ENCODE peak calls at places on chromosomes 1 and 21, in six cellular contexts. Q is NCI-H2029 treated with DMSO at 0.1 percent for 48 hours; O is fibroblast of lung; G is LHCN-M2; N is endothelial cell; C is naive thymus-derived CD8-positive, alpha-beta T cell. T is an unnamed sample.

GRCh38 chr1:204692852-204693356 is 7.4 kb upstream of the LRRN2 start:
- DNase-seq in Q (no peak), O (no peak), G (no peak), N (no peak), C (no peak), T (no peak)

GRCh38 chr21:29610960-29611359 is 312.2 kb downstream of the BACH1 start:
- DNase-seq in Q (no peak), O (no peak), G (peak; percentile 31), N (no peak), C (no peak), T (no peak)

GRCh38 chr1:9437931-9438330 is 101.3 kb upstream of the SLC25A33 start:
- DNase-seq in Q (no peak), O (peak; percentile 67), G (peak; percentile 70), N (no peak), C (no peak), T (peak; percentile 53)

GRCh38 chr1:162587347-162587746 is 25.8 kb downstream of the UAP1 start:
- DNase-seq in Q (peak; percentile 90), O (no peak), G (peak; percentile 14), N (no peak), C (no peak), T (no peak)

GRCh38 chr1:33378976-33379375 is 51.9 kb downstream of the PHC2 start:
- DNase-seq in Q (no peak), O (no peak), G (peak; percentile 38), N (no peak), C (no peak), T (no peak)

GRCh38 chr1:209652873-209653401 is 712 bp upstream of the LAMB3 start:
- DNase-seq in Q (peak; percentile 72), O (peak; percentile 79), G (peak; percentile 48), N (no peak), C (no peak), T (peak; percentile 50)

GRCh38 chr1:36981771-36982622 is 52.3 kb downstream of the GRIK3 start:
- DNase-seq in Q (no peak), O (no peak), G (no peak), N (no peak), C (no peak), T (no peak)

GRCh38 chr1:222938986-222939385 is 124.1 kb downstream of the DISP1 start:
- DNase-seq in Q (no peak), O (no peak), G (no peak), N (no peak), C (no peak), T (no peak)

GRCh38 chr1:185719021-185719420 is 15.2 kb upstream of the HMCN1 start:
- DNase-seq in Q (no peak), O (peak; percentile 97), G (peak; percentile 97), N (peak; percentile 24), C (no peak), T (peak; percentile 92)

GRCh38 chr1:226872455-226872854 is 2.0 kb downstream of the PSEN2 start:
- DNase-seq in Q (no peak), O (no peak), G (peak; percentile 94), N (no peak), C (no peak), T (peak; percentile 71)